ENCODE peak calls at places on chromosome 15, in five cellular contexts. One of them, this sample, is unnamed. For H3K4me1 and H3K9me3, the result is how much of the 10 kb centered on the place peaks cover.

GRCh38 chr15:48962662-48963523 is 826 bp downstream of the SHC4 start:
- DNase-seq in spleen: no peak
- DNase-seq in sigmoid colon: peak
- DNase-seq in Panc1: no peak
- DNase-seq in mammary epithelial cell: peak
- DNase-seq in this sample: no peak

GRCh38 chr15:62094398-62094797 is 27.6 kb downstream of the C2CD4A start:
- DNase-seq in spleen: no peak
- DNase-seq in mammary epithelial cell: no peak
- DNase-seq in sigmoid colon: no peak
- DNase-seq in Panc1: no peak
- DNase-seq in this sample: no peak

GRCh38 chr15:51727141-51727897 is 10.1 kb downstream of the LYSMD2 start:
- DNase-seq in spleen: no peak
- DNase-seq in sigmoid colon: no peak
- DNase-seq in Panc1: no peak
- DNase-seq in mammary epithelial cell: no peak
- DNase-seq in this sample: no peak

GRCh38 chr15:78811124-78811824 is at the start of gene ADAMTS7:
- DNase-seq in spleen: peak
- DNase-seq in Panc1: no peak
- DNase-seq in sigmoid colon: peak
- DNase-seq in mammary epithelial cell: peak
- DNase-seq in this sample: peak

GRCh38 chr15:55389276-55389631 is 18.9 kb downstream of the CCPG1 start:
- DNase-seq in Panc1: peak
- DNase-seq in mammary epithelial cell: peak
- DNase-seq in sigmoid colon: no peak
- DNase-seq in spleen: no peak
- DNase-seq in this sample: no peak

GRCh38 chr15:77296773-77297337 is 123.0 kb downstream of the PEAK1 start:
- DNase-seq in Panc1: no peak
- DNase-seq in spleen: no peak
- DNase-seq in sigmoid colon: no peak
- DNase-seq in mammary epithelial cell: no peak
- DNase-seq in this sample: no peak

GRCh38 chr15:73388256-73388781 is 19.6 kb upstream of the HCN4 start:
- DNase-seq in Panc1: peak
- DNase-seq in spleen: no peak
- DNase-seq in mammary epithelial cell: peak
- DNase-seq in sigmoid colon: no peak
- DNase-seq in this sample: peak

GRCh38 chr15:44490628-44491027 is 46.3 kb upstream of the EIF3J start:
- DNase-seq in spleen: no peak
- DNase-seq in Panc1: no peak
- DNase-seq in mammary epithelial cell: peak
- DNase-seq in sigmoid colon: no peak
- DNase-seq in this sample: no peak

GRCh38 chr15:94760348-94760747 is 529.0 kb downstream of the MCTP2 start:
- DNase-seq in Panc1: no peak
- DNase-seq in sigmoid colon: no peak
- DNase-seq in mammary epithelial cell: no peak
- DNase-seq in spleen: no peak
- DNase-seq in this sample: no peak

GRCh38 chr15:52527898-52528464 is 699 bp downstream of the MYO5A start:
- DNase-seq in mammary epithelial cell: peak
- DNase-seq in sigmoid colon: peak
- DNase-seq in Panc1: no peak
- DNase-seq in spleen: peak
- DNase-seq in this sample: no peak

GRCh38 chr15:47675735-47676134 is 41.6 kb upstream of the SEMA6D start:
- DNase-seq in spleen: no peak
- DNase-seq in Panc1: no peak
- DNase-seq in sigmoid colon: no peak
- DNase-seq in mammary epithelial cell: no peak
- DNase-seq in this sample: no peak

GRCh38 chr15:64149424-64150235 is 1.9 kb upstream of the SNX22 start:
- DNase-seq in sigmoid colon: no peak
- DNase-seq in Panc1: no peak
- DNase-seq in mammary epithelial cell: peak
- DNase-seq in spleen: no peak
- DNase-seq in this sample: no peak

GRCh38 chr15:67108122-67108871 is 42.9 kb downstream of the SMAD3 start:
- DNase-seq in spleen: peak
- DNase-seq in Panc1: no peak
- DNase-seq in sigmoid colon: no peak
- DNase-seq in mammary epithelial cell: no peak
- DNase-seq in this sample: no peak

GRCh38 chr15:84919268-84919667 is 34.8 kb downstream of the SLC28A1 start:
- DNase-seq in mammary epithelial cell: no peak
- DNase-seq in spleen: no peak
- DNase-seq in sigmoid colon: no peak
- DNase-seq in Panc1: no peak
- DNase-seq in this sample: no peak

GRCh38 chr15:73560501-73561117 is 72.6 kb downstream of the NPTN start:
- DNase-seq in spleen: no peak
- DNase-seq in mammary epithelial cell: peak
- DNase-seq in sigmoid colon: no peak
- DNase-seq in Panc1: peak
- DNase-seq in this sample: no peak

GRCh38 chr15:85583404-85584390 is 203.3 kb downstream of the AKAP13 start:
- DNase-seq in sigmoid colon: peak
- DNase-seq in Panc1: no peak
- DNase-seq in spleen: no peak
- DNase-seq in mammary epithelial cell: peak
- DNase-seq in this sample: no peak

GRCh38 chr15:85618956-85619491 is 175.7 kb downstream of the KLHL25 start:
- DNase-seq in sigmoid colon: peak
- DNase-seq in Panc1: no peak
- DNase-seq in spleen: no peak
- DNase-seq in mammary epithelial cell: peak
- DNase-seq in this sample: no peak

GRCh38 chr15:40066531-40066930 is 27.6 kb upstream of the SRP14 start:
- DNase-seq in spleen: no peak
- DNase-seq in Panc1: no peak
- DNase-seq in mammary epithelial cell: peak
- DNase-seq in sigmoid colon: no peak
- DNase-seq in this sample: no peak

GRCh38 chr15:85382942-85383341 is 2.5 kb downstream of the AKAP13 start:
- DNase-seq in sigmoid colon: no peak
- DNase-seq in spleen: no peak
- DNase-seq in mammary epithelial cell: no peak
- DNase-seq in Panc1: no peak
- DNase-seq in this sample: no peak

GRCh38 chr15:39273805-39274411 is 307.0 kb upstream of the THBS1 start:
- DNase-seq in Panc1: peak
- DNase-seq in mammary epithelial cell: no peak
- DNase-seq in spleen: no peak
- DNase-seq in sigmoid colon: no peak
- DNase-seq in this sample: peak

GRCh38 chr15:35206060-35206675 is 121.1 kb upstream of the NANOGP8 start:
- DNase-seq in Panc1: peak
- DNase-seq in spleen: no peak
- DNase-seq in sigmoid colon: no peak
- DNase-seq in mammary epithelial cell: peak
- DNase-seq in this sample: no peak

GRCh38 chr15:77784361-77785292 is 151.9 kb upstream of the LINGO1 start:
- DNase-seq in mammary epithelial cell: no peak
- DNase-seq in Panc1: peak
- DNase-seq in sigmoid colon: no peak
- DNase-seq in spleen: no peak
- DNase-seq in this sample: peak

GRCh38 chr15:89364741-89365450 is 30.3 kb upstream of the POLG start:
- DNase-seq in mammary epithelial cell: no peak
- DNase-seq in Panc1: no peak
- DNase-seq in spleen: no peak
- DNase-seq in sigmoid colon: no peak
- DNase-seq in this sample: no peak

GRCh38 chr15:70374096-70374495 is 276.4 kb upstream of the TLE3 start:
- DNase-seq in spleen: no peak
- DNase-seq in Panc1: no peak
- DNase-seq in sigmoid colon: no peak
- DNase-seq in mammary epithelial cell: no peak
- DNase-seq in this sample: no peak

GRCh38 chr15:51104512-51104911 is 9.8 kb upstream of the TNFAIP8L3 start:
- DNase-seq in sigmoid colon: peak
- DNase-seq in spleen: no peak
- DNase-seq in Panc1: no peak
- DNase-seq in mammary epithelial cell: no peak
- DNase-seq in this sample: no peak

GRCh38 chr15:94582368-94582767 is 351.0 kb downstream of the MCTP2 start:
- DNase-seq in spleen: no peak
- DNase-seq in mammary epithelial cell: peak
- DNase-seq in sigmoid colon: peak
- DNase-seq in Panc1: peak
- DNase-seq in this sample: peak

GRCh38 chr15:80461370-80462060 is 57.3 kb downstream of the ARNT2 start:
- DNase-seq in Panc1: no peak
- DNase-seq in sigmoid colon: no peak
- DNase-seq in mammary epithelial cell: no peak
- DNase-seq in spleen: no peak
- DNase-seq in this sample: no peak

GRCh38 chr15:89936793-89937265 is 24.1 kb upstream of the ARPIN start:
- DNase-seq in mammary epithelial cell: no peak
- DNase-seq in Panc1: no peak
- DNase-seq in sigmoid colon: no peak
- DNase-seq in spleen: no peak
- DNase-seq in this sample: no peak

GRCh38 chr15:65286069-65286703 is 497 bp downstream of the PARP16 start:
- DNase-seq in Panc1: no peak
- DNase-seq in mammary epithelial cell: peak
- DNase-seq in sigmoid colon: no peak
- DNase-seq in spleen: no peak
- DNase-seq in this sample: no peak

GRCh38 chr15:63233667-63234419 is 43.6 kb upstream of the APH1B start:
- DNase-seq in sigmoid colon: no peak
- DNase-seq in Panc1: no peak
- DNase-seq in mammary epithelial cell: no peak
- DNase-seq in spleen: no peak
- DNase-seq in this sample: no peak

GRCh38 chr15:39362832-39363561 is 217.9 kb upstream of the THBS1 start:
- DNase-seq in mammary epithelial cell: no peak
- DNase-seq in spleen: no peak
- DNase-seq in sigmoid colon: no peak
- DNase-seq in Panc1: no peak
- DNase-seq in this sample: no peak

GRCh38 chr15:29089731-29090616 is 179.6 kb downstream of the NSMCE3 start:
- DNase-seq in sigmoid colon: peak
- DNase-seq in spleen: peak
- DNase-seq in mammary epithelial cell: no peak
- DNase-seq in Panc1: no peak
- DNase-seq in this sample: no peak

GRCh38 chr15:72472907-72473669 is 1.0 kb upstream of the ARIH1 start:
- DNase-seq in Panc1: no peak
- DNase-seq in mammary epithelial cell: peak
- DNase-seq in sigmoid colon: no peak
- DNase-seq in spleen: no peak
- DNase-seq in this sample: no peak

GRCh38 chr15:90650117-90650955 is 66.8 kb upstream of the BLM start:
- DNase-seq in spleen: no peak
- DNase-seq in sigmoid colon: no peak
- DNase-seq in Panc1: no peak
- DNase-seq in mammary epithelial cell: no peak
- DNase-seq in this sample: no peak

GRCh38 chr15:92663250-92663951 is 7.8 kb upstream of the FAM174B start:
- DNase-seq in spleen: no peak
- DNase-seq in mammary epithelial cell: no peak
- DNase-seq in Panc1: no peak
- DNase-seq in sigmoid colon: no peak
- DNase-seq in this sample: no peak

GRCh38 chr15:57100136-57100539 is 181.7 kb downstream of the TCF12 start:
- DNase-seq in mammary epithelial cell: no peak
- DNase-seq in sigmoid colon: no peak
- DNase-seq in Panc1: no peak
- DNase-seq in spleen: no peak
- DNase-seq in this sample: no peak

GRCh38 chr15:75234191-75234810 is 23.8 kb upstream of the GOLGA6C start:
- DNase-seq in Panc1: no peak
- DNase-seq in spleen: peak
- DNase-seq in mammary epithelial cell: no peak
- DNase-seq in sigmoid colon: peak
- DNase-seq in this sample: no peak

GRCh38 chr15:52481915-52482314 is 46.8 kb downstream of the MYO5A start:
- DNase-seq in mammary epithelial cell: peak
- DNase-seq in Panc1: no peak
- DNase-seq in spleen: no peak
- DNase-seq in sigmoid colon: no peak
- DNase-seq in this sample: no peak

DNA sequence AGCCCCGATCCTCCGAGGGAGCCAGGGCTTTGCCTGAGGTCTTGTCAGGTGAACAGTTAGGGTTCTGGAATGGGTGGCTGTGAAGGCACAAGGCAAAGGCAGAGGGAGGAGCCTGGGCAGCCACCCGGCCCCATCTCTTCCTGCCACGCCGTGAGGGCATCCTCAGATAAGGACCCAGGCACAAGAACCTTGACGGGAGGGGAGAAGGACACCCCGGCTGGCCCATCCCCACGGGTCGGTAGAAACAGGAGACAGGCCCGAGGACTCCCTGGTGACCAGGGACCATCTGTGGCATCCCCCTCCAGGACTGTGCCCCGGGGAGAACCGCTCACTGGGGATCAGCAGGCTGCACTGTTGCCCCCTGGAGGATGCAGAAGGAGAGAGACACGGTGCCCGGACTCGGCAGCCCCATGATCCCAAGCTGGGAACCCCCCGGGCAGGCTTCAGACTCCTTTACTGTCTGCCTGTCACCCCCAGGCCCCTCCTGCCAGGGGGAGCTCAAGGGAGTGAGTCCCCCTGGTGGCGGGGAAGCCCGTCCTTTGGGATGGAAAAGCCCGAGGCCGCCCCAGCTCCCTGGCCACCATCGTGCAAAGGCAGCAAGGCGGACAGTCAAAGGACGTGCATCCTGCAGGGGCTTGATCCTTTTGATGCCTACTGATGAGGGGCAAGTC is 12.3 kb upstream of the PCSK6 start:
- DNase-seq in sigmoid colon: no peak
- DNase-seq in Panc1: no peak
- DNase-seq in mammary epithelial cell: no peak
- DNase-seq in spleen: peak
- DNase-seq in this sample: no peak
- H3K4me3 ChIP-seq in sigmoid colon: no peak
- H3K4me3 ChIP-seq in Panc1: peak
- H3K4me3 ChIP-seq in mammary epithelial cell: no peak
- H3K4me3 ChIP-seq in spleen: peak
- H3K4me3 ChIP-seq in this sample: no peak

GRCh38 chr15:58742424-58743160 is 6.9 kb downstream of the ADAM10 start:
- DNase-seq in spleen: no peak
- DNase-seq in mammary epithelial cell: no peak
- DNase-seq in Panc1: no peak
- DNase-seq in sigmoid colon: no peak
- DNase-seq in this sample: no peak
- H3K4me1 ChIP-seq in spleen: half or more
- H3K4me1 ChIP-seq in mammary epithelial cell: under half
- H3K4me1 ChIP-seq in Panc1: under half
- H3K4me1 ChIP-seq in sigmoid colon: under half
- H3K4me1 ChIP-seq in this sample: under half

GRCh38 chr15:58489693-58490404 is 58.1 kb downstream of the LIPC start:
- DNase-seq in sigmoid colon: no peak
- DNase-seq in spleen: no peak
- DNase-seq in mammary epithelial cell: no peak
- DNase-seq in Panc1: no peak
- DNase-seq in this sample: no peak
- H3K9me3 ChIP-seq in sigmoid colon: under half
- H3K9me3 ChIP-seq in spleen: under half
- H3K9me3 ChIP-seq in mammary epithelial cell: under half
- H3K9me3 ChIP-seq in Panc1: under half
- H3K9me3 ChIP-seq in this sample: under half

GRCh38 chr15:68630205-68630555 is 51.4 kb downstream of the CORO2B start:
- DNase-seq in Panc1: no peak
- DNase-seq in sigmoid colon: no peak
- DNase-seq in spleen: peak
- DNase-seq in mammary epithelial cell: no peak
- DNase-seq in this sample: no peak
- H3K4me3 ChIP-seq in Panc1: no peak
- H3K4me3 ChIP-seq in sigmoid colon: no peak
- H3K4me3 ChIP-seq in spleen: no peak
- H3K4me3 ChIP-seq in mammary epithelial cell: no peak
- H3K4me3 ChIP-seq in this sample: no peak